ENCODE peak calls at places on chromosomes 13 and 19, in four cellular contexts. E is AG08396; D is activated naive CD8-positive, alpha-beta T cell treated with anti-CD3 and anti-CD28 coated beads for 36 hours; Z is ovary. N is an unnamed sample.

GRCh38 chr19:32675720-32676185 is at the start of gene RGS9BP:
- DNase-seq in E (peak), D (peak), Z (peak), N (peak)

GRCh38 chr13:97512732-97513131 is 78.8 kb downstream of the RAP2A start:
- DNase-seq in D (no peak), Z (no peak), E (no peak), N (no peak)

GRCh38 chr13:54775501-54776191 is 1747.0 kb downstream of the OLFM4 start:
- DNase-seq in D (no peak), Z (no peak), E (no peak), N (no peak)

GRCh38 chr19:6739884-6740588 is 556 bp downstream of the TRIP10 start:
- DNase-seq in E (no peak), Z (no peak), D (peak), N (no peak)

GRCh38 chr19:43555185-43555770 is 20.0 kb downstream of the XRCC1 start:
- DNase-seq in E (peak), D (peak), Z (peak), N (peak)

GRCh38 chr19:4338441-4339350 is at the start of gene STAP2:
- DNase-seq in Z (peak), E (peak), D (peak), N (peak)

GRCh38 chr19:18090545-18091216 is 3.9 kb upstream of the IL12RB1 start:
- DNase-seq in E (peak), Z (no peak), D (no peak), N (no peak)

GRCh38 chr19:32227561-32228165 is 117.7 kb upstream of the ZNF507 start:
- DNase-seq in Z (no peak), E (no peak), D (no peak), N (no peak)

GRCh38 chr19:48633148-48634035 is 3.8 kb downstream of the DBP start:
- DNase-seq in Z (peak), E (no peak), D (no peak), N (no peak)

GRCh38 chr19:489418-490196 is 6.7 kb upstream of the MADCAM1 start:
- DNase-seq in Z (no peak), D (peak), E (peak), N (no peak)

GRCh38 chr19:342801-343421 is 1.7 kb downstream of the MIER2 start:
- DNase-seq in Z (no peak), D (no peak), E (peak), N (no peak)

GRCh38 chr19:51122112-51122981 is 2.4 kb upstream of the SIGLEC9 start:
- DNase-seq in D (no peak), Z (no peak), E (no peak), N (no peak)

GRCh38 chr13:49271264-49271663 is 23.5 kb downstream of the CDADC1 start:
- DNase-seq in D (no peak), E (no peak), Z (no peak), N (no peak)

GRCh38 chr19:42098781-42099180 is 22.8 kb downstream of the ZNF574 start:
- DNase-seq in Z (no peak), D (no peak), E (no peak), N (no peak)

GRCh38 chr19:31890230-31890629 is 455.2 kb upstream of the ZNF507 start:
- DNase-seq in D (no peak), E (no peak), Z (peak), N (no peak)

GRCh38 chr13:89383891-89384290 is 1712.7 kb downstream of the SLITRK5 start:
- DNase-seq in E (no peak), Z (no peak), D (no peak), N (no peak)

GRCh38 chr19:38614289-38614688 is 3.5 kb downstream of the MAP4K1 start:
- DNase-seq in D (no peak), E (no peak), Z (peak), N (no peak)

GRCh38 chr13:46994492-46994891 is 97.6 kb upstream of the HTR2A start:
- DNase-seq in E (no peak), D (no peak), Z (no peak), N (no peak)

N was measured in activated CD8-positive, alpha-beta T cell treated with anti-CD3 and anti-CD28 coated beads, Interleukin-2, amount 10 ng/mL, durations not matched to agents 7 days and 5 days.